ENCODE peak calls at places on chromosomes 3 and 15, in eight cellular contexts. T is IMR-90; P is stimulated activated CD4-positive, alpha-beta T cell treated with anti-CD3 and anti-CD28 coated beads, Interleukin-1b, Interleukin-23, amount 100 ng/mL, for 48 hours; W is T-helper 17 cell; Z is iPS DF 19.7; K is NCI-H510A treated with DMSO at 0.1 percent for 48 hours; O is tibial nerve; F is coronary artery. S is an unnamed sample.

GRCh38 chr3:172103724-172104123 is 64.3 kb downstream of the FNDC3B start:
- DNase-seq in F (no peak), K (no peak), P (no peak), Z (no peak), T (peak), W (no peak), O (no peak), S (no peak)

GRCh38 chr3:9769426-9770275 is at the start of gene CAMK1:
- DNase-seq in F (peak), W (peak), O (peak), K (peak), P (peak), T (peak), Z (no peak), S (peak)

GRCh38 chr3:184176377-184177330 is 2.0 kb downstream of the AP2M1 start:
- DNase-seq in P (no peak), Z (peak), F (peak), T (peak), O (peak), K (peak), W (no peak), S (peak)

GRCh38 chr15:29040367-29040745 is 154.6 kb downstream of the APBA2 start:
- DNase-seq in P (no peak), O (no peak), T (peak), K (no peak), Z (no peak), W (no peak), F (no peak), S (no peak)

GRCh38 chr3:43766672-43767465 is 76.1 kb downstream of the ABHD5 start:
- DNase-seq in O (no peak), F (no peak), K (no peak), T (peak), W (no peak), Z (no peak), P (no peak), S (no peak)

GRCh38 chr3:124885466-124886167 is 1.5 kb downstream of the ITGB5 start:
- DNase-seq in F (no peak), T (no peak), P (no peak), O (no peak), W (no peak), K (no peak), Z (no peak), S (no peak)

GRCh38 chr3:47974974-47975470 is 41.2 kb downstream of the MAP4 start:
- DNase-seq in K (no peak), W (no peak), F (no peak), P (no peak), O (no peak), Z (no peak), T (no peak), S (no peak)

GRCh38 chr3:127690823-127691452 is 18.2 kb downstream of the ABTB1 start:
- DNase-seq in T (peak), F (no peak), W (no peak), O (no peak), K (peak), P (no peak), Z (no peak), S (no peak)

GRCh38 chr3:98536456-98537017 is 4.8 kb downstream of the GPR15 start:
- DNase-seq in Z (no peak), T (no peak), O (no peak), P (no peak), F (no peak), K (no peak), W (no peak), S (no peak)

GRCh38 chr15:48858401-48858800 is 19.5 kb upstream of the EID1 start:
- DNase-seq in O (no peak), W (no peak), F (no peak), K (no peak), T (peak), P (no peak), Z (no peak), S (no peak)

GRCh38 chr3:43432462-43432861 is 146.1 kb downstream of the SNRK start:
- DNase-seq in Z (no peak), K (peak), P (no peak), T (no peak), F (no peak), O (no peak), W (no peak), S (no peak)

GRCh38 chr3:73177827-73178226 is 116.4 kb downstream of the EBLN2 start:
- DNase-seq in W (no peak), K (no peak), Z (no peak), P (no peak), O (no peak), T (no peak), F (no peak), S (no peak)

GRCh38 chr3:65685621-65686020 is 353.1 kb downstream of the MAGI1 start:
- DNase-seq in K (no peak), W (no peak), T (peak), F (no peak), Z (no peak), O (peak), P (no peak), S (no peak)

GRCh38 chr15:88487176-88487795 is 19.8 kb downstream of the MRPS11 start:
- DNase-seq in Z (no peak), P (no peak), O (no peak), W (no peak), F (no peak), T (no peak), K (no peak), S (no peak)

GRCh38 chr3:172675371-172676193 is 35.3 kb downstream of the NCEH1 start:
- DNase-seq in W (no peak), F (no peak), Z (no peak), P (no peak), K (peak), O (peak), T (peak), S (no peak)

GRCh38 chr3:10520118-10520517 is 14.7 kb upstream of the ATP2B2 start:
- DNase-seq in P (no peak), T (no peak), Z (no peak), W (no peak), O (no peak), F (no peak), K (no peak), S (no peak)

GRCh38 chr15:32994810-32995424 is 199.6 kb downstream of the FMN1 start:
- DNase-seq in O (no peak), T (peak), Z (no peak), P (no peak), W (no peak), K (peak), F (no peak), S (no peak)

GRCh38 chr3:55061619-55062018 is 133.8 kb upstream of the LRTM1 start:
- DNase-seq in O (no peak), P (no peak), W (no peak), K (no peak), T (no peak), F (no peak), Z (no peak), S (no peak)

GRCh38 chr3:190424478-190425439 is 24.9 kb downstream of the TMEM207 start:
- DNase-seq in O (peak), T (peak), Z (peak), W (peak), P (peak), F (no peak), K (peak), S (peak)

GRCh38 chr3:123113889-123114450 is 47.1 kb downstream of the PDIA5 start:
- DNase-seq in F (no peak), W (no peak), O (no peak), T (no peak), P (no peak), K (no peak), Z (no peak), S (no peak)

GRCh38 chr3:28348286-28348636 is 260 bp upstream of the ZCWPW2 start:
- DNase-seq in Z (no peak), O (no peak), K (no peak), P (no peak), T (peak), F (no peak), W (no peak), S (no peak)

GRCh38 chr15:70062321-70062956 is 35.3 kb downstream of the TLE3 start:
- DNase-seq in F (no peak), K (peak), Z (no peak), W (no peak), O (peak), T (peak), P (no peak), S (peak)

GRCh38 chr15:82043726-82044372 is 2.0 kb downstream of the MEX3B start:
- DNase-seq in W (no peak), O (no peak), F (no peak), K (no peak), Z (no peak), T (no peak), P (no peak), S (peak)

GRCh38 chr15:68550498-68551295 is 28.1 kb upstream of the CORO2B start:
- DNase-seq in K (peak), W (peak), O (peak), F (no peak), P (peak), T (peak), Z (no peak), S (peak)

GRCh38 chr3:135304378-135304777 is 509.3 kb downstream of the EPHB1 start:
- DNase-seq in P (no peak), W (no peak), T (no peak), O (no peak), K (no peak), F (no peak), Z (no peak), S (no peak)

GRCh38 chr15:84633311-84634227 is 20.5 kb downstream of the WDR73 start:
- DNase-seq in W (peak), P (peak), O (peak), K (peak), T (peak), F (peak), Z (no peak), S (peak)

GRCh38 chr3:107297597-107297996 is 79.6 kb upstream of the CCDC54 start:
- DNase-seq in O (no peak), F (no peak), K (no peak), Z (no peak), W (no peak), T (no peak), P (no peak), S (no peak)